ENCODE peak calls at places on chromosome 14, in eight cellular contexts. T is astrocyte, P is fibroblast of lung, Q is IMR-90, F is mammary epithelial cell, I is GM12878, Y is GM23338, U is H1. B is an unnamed sample. For H4K20me1, the result is how much of the 10 kb centered on the place peaks cover.

GRCh38 chr14:78005325-78005724 is 164.8 kb upstream of the NRXN3 start:
- DNase-seq in T (peak), P (no peak), Q (no peak), F (peak), I (peak), Y (no peak), U (no peak), B (no peak)

GRCh38 chr14:61662437-61663311 is 32.6 kb upstream of the HIF1A start:
- DNase-seq in T (peak), P (peak), Q (peak), F (peak), I (peak), Y (peak), U (no peak), B (peak)

GRCh38 chr14:64971890-64972785 is at the start of gene RAB15:
- DNase-seq in T (no peak), P (no peak), Q (peak), F (peak), I (no peak), Y (peak), U (no peak), B (peak)

GRCh38 chr14:101821528-101821927 is 60.0 kb downstream of the PPP2R5C start:
- DNase-seq in T (no peak), P (no peak), Q (no peak), F (no peak), I (no peak), Y (no peak), U (no peak), B (no peak)

GRCh38 chr14:91140672-91141071 is 26.8 kb downstream of the DGLUCY start:
- DNase-seq in T (no peak), P (peak), Q (no peak), F (peak), I (no peak), Y (peak), U (no peak), B (peak)

GRCh38 chr14:35213869-35214387 is 78.3 kb upstream of the PSMA6 start:
- DNase-seq in T (peak), P (peak), Q (peak), F (peak), I (no peak), Y (no peak), U (no peak), B (no peak)

GRCh38 chr14:66405158-66405557 is 81.0 kb upstream of the CCDC196 start:
- DNase-seq in T (peak), P (no peak), Q (peak), F (peak), I (no peak), Y (peak), U (no peak), B (no peak)

GRCh38 chr14:61652526-61653262 is 42.6 kb upstream of the HIF1A start:
- DNase-seq in T (no peak), P (no peak), Q (no peak), F (no peak), I (no peak), Y (no peak), U (no peak), B (no peak)

GRCh38 chr14:89013098-89013504 is 188.7 kb downstream of the TTC8 start:
- DNase-seq in T (no peak), P (peak), Q (peak), F (no peak), I (no peak), Y (peak), U (peak), B (peak)

GRCh38 chr14:97943619-97944018 is 1146.4 kb downstream of the VRK1 start:
- DNase-seq in T (no peak), P (no peak), Q (no peak), F (no peak), I (no peak), Y (no peak), U (no peak), B (no peak)

GRCh38 chr14:57199911-57200310 is 68.8 kb downstream of the EXOC5 start:
- DNase-seq in T (peak), P (peak), Q (peak), F (peak), I (no peak), Y (no peak), U (no peak), B (no peak)

GRCh38 chr14:78173266-78174001 is 3.3 kb downstream of the NRXN3 start:
- DNase-seq in T (no peak), P (no peak), Q (no peak), F (no peak), I (no peak), Y (no peak), U (no peak), B (no peak)

GRCh38 chr14:87971010-87971409 is 22.0 kb downstream of the GALC start:
- DNase-seq in T (no peak), P (no peak), Q (no peak), F (no peak), I (no peak), Y (no peak), U (no peak), B (no peak)

GRCh38 chr14:75315143-75315542 is 36.5 kb downstream of the FOS start:
- DNase-seq in T (peak), P (peak), Q (peak), F (peak), I (no peak), Y (no peak), U (no peak), B (no peak)

GRCh38 chr14:20434701-20435453 is 1.1 kb downstream of the KLHL33 start:
- DNase-seq in T (no peak), P (no peak), Q (no peak), F (no peak), I (no peak), Y (peak), U (peak), B (no peak)

GRCh38 chr14:33376510-33376909 is 437.8 kb downstream of the NPAS3 start:
- DNase-seq in T (no peak), P (no peak), Q (no peak), F (no peak), I (no peak), Y (no peak), U (no peak), B (no peak)

GRCh38 chr14:68270342-68270741 is 450.8 kb downstream of the RAD51B start:
- DNase-seq in T (no peak), P (peak), Q (no peak), F (no peak), I (no peak), Y (no peak), U (no peak), B (no peak)

GRCh38 chr14:104322531-104323466 is 184.4 kb downstream of the KIF26A start:
- DNase-seq in T (no peak), P (no peak), Q (no peak), F (no peak), I (no peak), Y (no peak), U (no peak), B (no peak)

GRCh38 chr14:90168425-90169105 is 87.8 kb upstream of the PSMC1 start:
- DNase-seq in T (peak), P (no peak), Q (peak), F (peak), I (no peak), Y (no peak), U (no peak), B (no peak)

GRCh38 chr14:77204457-77204796 is 22.8 kb downstream of the TMEM63C start:
- DNase-seq in T (no peak), P (no peak), Q (no peak), F (no peak), I (no peak), Y (no peak), U (no peak), B (no peak)

GRCh38 chr14:91374897-91375747 is 42.5 kb downstream of the CCDC88C start:
- DNase-seq in T (no peak), P (no peak), Q (no peak), F (no peak), I (no peak), Y (peak), U (no peak), B (no peak)

GRCh38 chr14:104109731-104110361 is 24.3 kb downstream of the ASPG start:
- DNase-seq in T (no peak), P (no peak), Q (no peak), F (no peak), I (no peak), Y (no peak), U (no peak), B (no peak)

GRCh38 chr14:56116128-56116900 is 1.9 kb upstream of the PELI2 start:
- DNase-seq in T (no peak), P (no peak), Q (no peak), F (no peak), I (no peak), Y (no peak), U (no peak), B (no peak)

GRCh38 chr14:49792618-49793017 is 24.7 kb downstream of the KLHDC2 start:
- DNase-seq in T (no peak), P (no peak), Q (no peak), F (no peak), I (no peak), Y (no peak), U (no peak), B (no peak)

GRCh38 chr14:34693228-34693939 is 21.0 kb downstream of the CFL2 start:
- DNase-seq in T (no peak), P (no peak), Q (no peak), F (peak), I (no peak), Y (peak), U (peak), B (peak)

GRCh38 chr14:54837508-54838149 is 65.0 kb downstream of the GCH1 start:
- DNase-seq in T (no peak), P (no peak), Q (no peak), F (no peak), I (no peak), Y (no peak), U (no peak), B (no peak)

GRCh38 chr14:21057803-21058675 is at the start of gene RNASE8:
- DNase-seq in T (peak), P (no peak), Q (peak), F (peak), I (no peak), Y (no peak), U (no peak), B (no peak)

GRCh38 chr14:50675597-50675996 is 7.5 kb upstream of the SAV1 start:
- DNase-seq in T (peak), P (no peak), Q (peak), F (no peak), I (no peak), Y (peak), U (no peak), B (no peak)

GRCh38 chr14:24353551-24354529 is 14.0 kb upstream of the RIPK3 start:
- DNase-seq in T (peak), P (peak), Q (peak), F (peak), I (no peak), Y (no peak), U (no peak), B (no peak)

GRCh38 chr14:49982082-49982481 is 89.2 kb downstream of the ARF6 start:
- DNase-seq in T (peak), P (no peak), Q (peak), F (no peak), I (no peak), Y (no peak), U (no peak), B (no peak)

GRCh38 chr14:68686212-68686478 is 106.7 kb downstream of the ZFP36L1 start:
- DNase-seq in T (peak), P (no peak), Q (no peak), F (no peak), I (no peak), Y (no peak), U (no peak), B (no peak)

GRCh38 chr14:58607571-58608317 is 30.0 kb upstream of the DACT1 start:
- DNase-seq in T (peak), P (peak), Q (peak), F (peak), I (no peak), Y (no peak), U (no peak), B (no peak)

GRCh38 chr14:80278293-80279037 is 67.2 kb upstream of the DIO2 start:
- DNase-seq in T (peak), P (peak), Q (peak), F (no peak), I (no peak), Y (no peak), U (no peak), B (no peak)

GRCh38 chr14:61475316-61475715 is 153.9 kb downstream of the PRKCH start:
- DNase-seq in T (peak), P (peak), Q (peak), F (peak), I (no peak), Y (peak), U (no peak), B (peak)

GRCh38 chr14:78162202-78162601 is 8.0 kb upstream of the NRXN3 start:
- DNase-seq in T (peak), P (no peak), Q (no peak), F (no peak), I (no peak), Y (no peak), U (no peak), B (no peak)

GRCh38 chr14:77622562-77622961 is 6.1 kb upstream of the SPTLC2 start:
- DNase-seq in T (no peak), P (no peak), Q (no peak), F (no peak), I (no peak), Y (no peak), U (no peak), B (no peak)

GRCh38 chr14:21668377-21668776 is 5.2 kb downstream of the OR4E1 start:
- DNase-seq in T (no peak), P (no peak), Q (peak), F (peak), I (no peak), Y (no peak), U (no peak), B (no peak)

GRCh38 chr14:45698462-45699134 is 445.6 kb upstream of the MIS18BP1 start:
- DNase-seq in T (no peak), P (no peak), Q (no peak), F (peak), I (no peak), Y (no peak), U (no peak), B (no peak)

GRCh38 chr14:96285667-96286066 is 29.7 kb downstream of the BDKRB1 start:
- DNase-seq in T (peak), P (peak), Q (peak), F (no peak), I (no peak), Y (no peak), U (no peak), B (no peak)

GRCh38 chr14:77098470-77099353 is 654 bp downstream of the CIPC start:
- DNase-seq in T (no peak), P (no peak), Q (no peak), F (no peak), I (no peak), Y (peak), U (no peak), B (peak)

DNA sequence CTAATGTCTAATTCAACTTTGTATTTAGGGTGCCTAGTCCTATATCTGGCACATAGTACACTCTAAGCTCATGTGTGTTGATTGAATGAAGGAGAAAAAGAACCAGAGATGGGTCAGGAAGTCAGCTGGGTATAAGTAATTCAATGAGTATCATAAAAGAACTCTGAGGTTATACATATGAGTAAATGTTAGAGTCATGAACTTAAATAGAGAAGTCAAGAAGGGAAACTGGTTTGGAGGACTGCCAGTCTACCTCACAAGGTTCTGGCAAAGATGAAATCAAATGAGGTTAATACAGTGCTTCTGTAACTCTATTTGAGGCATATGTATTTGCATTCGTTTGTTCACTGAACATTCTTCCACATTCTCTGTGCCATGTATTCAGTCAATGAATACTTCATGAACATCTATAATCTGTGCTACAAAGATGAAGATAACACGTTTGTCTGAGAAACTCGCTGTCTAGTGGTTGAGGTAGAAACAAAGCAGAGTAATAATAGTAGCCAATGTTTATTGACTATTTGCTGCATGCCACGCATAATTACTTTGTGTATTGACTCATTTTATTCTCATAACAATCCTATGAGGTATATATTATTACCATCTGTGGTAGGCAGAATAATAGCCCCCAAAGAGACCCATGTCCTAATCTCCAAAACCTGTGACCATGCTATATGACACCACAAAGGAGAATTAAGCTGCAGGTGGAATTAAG is 88.9 kb downstream of the PTGER2 start:
- DNase-seq in T (peak), P (peak), Q (peak), F (peak), I (peak), Y (no peak), U (no peak), B (peak)
- H4K20me1 ChIP-seq in T (under half), P (under half), Q (under half), F (under half), I (under half), Y (under half), U (under half), B (under half)

DNA sequence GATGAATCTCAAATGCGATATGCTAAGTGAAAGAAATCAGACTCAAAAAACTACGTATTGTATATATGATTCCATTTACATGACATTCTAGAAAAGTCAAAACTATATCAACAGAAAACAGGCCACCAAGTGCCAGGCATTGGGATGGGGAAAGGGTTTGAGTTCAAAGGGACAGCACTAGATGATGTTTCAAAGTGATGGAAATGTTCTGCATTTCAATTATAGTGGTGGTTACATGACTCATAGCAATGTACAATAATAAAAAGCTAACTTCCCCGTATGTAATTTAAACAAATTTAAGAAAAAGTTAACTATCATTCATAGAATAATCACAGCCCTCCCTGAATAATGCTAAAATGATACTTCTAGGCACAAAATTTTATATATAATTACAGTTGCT is 13.5 kb downstream of the HECTD1 start:
- DNase-seq in T (no peak), P (peak), Q (peak), F (no peak), I (no peak), Y (no peak), U (no peak), B (no peak)
- H4K20me1 ChIP-seq in T (half or more), P (under half), Q (under half), F (under half), I (under half), Y (under half), U (under half), B (under half)

GRCh38 chr14:93090826-93091583 is 24.7 kb downstream of the ITPK1 start:
- DNase-seq in T (no peak), P (no peak), Q (no peak), F (no peak), I (no peak), Y (no peak), U (no peak), B (no peak)
- H4K20me1 ChIP-seq in T (half or more), P (under half), Q (under half), F (under half), I (under half), Y (under half), U (half or more), B (half or more)

GRCh38 chr14:105432657-105433056 is 13.0 kb downstream of the MTA1 start:
- DNase-seq in T (no peak), P (no peak), Q (no peak), F (no peak), I (no peak), Y (no peak), U (no peak), B (no peak)
- H4K20me1 ChIP-seq in T (half or more), P (under half), Q (half or more), F (under half), I (under half), Y (half or more), U (half or more), B (half or more)

GRCh38 chr14:73243341-73243740 is 6.0 kb downstream of the PAPLN start:
- DNase-seq in T (no peak), P (no peak), Q (no peak), F (no peak), I (no peak), Y (no peak), U (no peak), B (no peak)
- H4K20me1 ChIP-seq in T (under half), P (under half), Q (under half), F (under half), I (under half), Y (under half), U (under half), B (under half)

DNA sequence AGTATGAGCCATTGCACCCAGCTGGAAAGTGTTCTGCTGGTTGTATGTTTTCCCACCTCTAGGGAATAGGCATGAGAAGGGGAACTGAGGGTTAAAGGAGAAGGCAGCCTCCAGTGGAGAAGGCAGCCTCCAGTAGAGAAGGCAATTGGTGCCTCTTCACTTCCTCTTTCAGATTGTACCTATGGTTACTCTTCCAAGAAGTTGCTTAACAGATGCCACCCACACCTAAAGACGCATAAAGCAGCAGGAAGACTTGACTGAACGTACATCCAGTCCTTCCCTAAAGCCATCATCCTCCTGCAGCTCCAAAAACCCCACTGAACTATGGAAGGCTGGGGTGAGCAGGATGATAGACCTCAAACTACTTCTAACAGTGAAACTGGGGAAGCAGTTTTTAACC is 13.1 kb downstream of the DPF3 start:
- DNase-seq in T (no peak), P (no peak), Q (no peak), F (no peak), I (no peak), Y (no peak), U (no peak), B (no peak)
- H4K20me1 ChIP-seq in T (half or more), P (under half), Q (under half), F (under half), I (under half), Y (under half), U (under half), B (under half)

GRCh38 chr14:100262545-100262944 is 23.6 kb downstream of the YY1 start:
- DNase-seq in T (no peak), P (no peak), Q (no peak), F (no peak), I (no peak), Y (no peak), U (no peak), B (no peak)
- H4K20me1 ChIP-seq in T (half or more), P (under half), Q (half or more), F (under half), I (under half), Y (half or more), U (under half), B (half or more)